ENCODE peak calls at places on chromosomes 3 and 15, in ten cellular contexts. One of them, this sample, is unnamed.

GRCh38 chr3:71064976-71065763 is 518.4 kb downstream of the FOXP1 start:
- DNase-seq in dorsolateral prefrontal cortex: no peak
- DNase-seq in osteoblast: peak
- DNase-seq in nephron progenitor cell: peak
- DNase-seq in heart left ventricle: peak
- DNase-seq in fibroblast of mammary gland: peak
- DNase-seq in lower lobe of right lung: peak
- DNase-seq in epithelial cell of esophagus: no peak
- DNase-seq in WTC11: peak
- DNase-seq in stomach: peak
- DNase-seq in this sample: peak

GRCh38 chr3:126287171-126287535 is 70.1 kb downstream of the KLF15 start:
- DNase-seq in dorsolateral prefrontal cortex: no peak
- DNase-seq in osteoblast: peak
- DNase-seq in nephron progenitor cell: no peak
- DNase-seq in heart left ventricle: no peak
- DNase-seq in fibroblast of mammary gland: no peak
- DNase-seq in lower lobe of right lung: no peak
- DNase-seq in epithelial cell of esophagus: no peak
- DNase-seq in WTC11: no peak
- DNase-seq in stomach: no peak
- DNase-seq in this sample: no peak

GRCh38 chr3:42961633-42962032 is 17.5 kb upstream of the GASK1A start:
- DNase-seq in dorsolateral prefrontal cortex: peak
- DNase-seq in osteoblast: no peak
- DNase-seq in nephron progenitor cell: peak
- DNase-seq in heart left ventricle: no peak
- DNase-seq in fibroblast of mammary gland: peak
- DNase-seq in lower lobe of right lung: no peak
- DNase-seq in epithelial cell of esophagus: peak
- DNase-seq in WTC11: peak
- DNase-seq in stomach: peak
- DNase-seq in this sample: peak

GRCh38 chr3:30871720-30872119 is 22.7 kb downstream of the GADL1 start:
- DNase-seq in dorsolateral prefrontal cortex: no peak
- DNase-seq in osteoblast: no peak
- DNase-seq in nephron progenitor cell: no peak
- DNase-seq in heart left ventricle: no peak
- DNase-seq in fibroblast of mammary gland: no peak
- DNase-seq in lower lobe of right lung: no peak
- DNase-seq in epithelial cell of esophagus: no peak
- DNase-seq in WTC11: no peak
- DNase-seq in stomach: no peak
- DNase-seq in this sample: no peak

GRCh38 chr3:105907790-105908189 is 39.0 kb upstream of the CBLB start:
- DNase-seq in dorsolateral prefrontal cortex: no peak
- DNase-seq in osteoblast: no peak
- DNase-seq in nephron progenitor cell: no peak
- DNase-seq in heart left ventricle: no peak
- DNase-seq in fibroblast of mammary gland: no peak
- DNase-seq in lower lobe of right lung: no peak
- DNase-seq in epithelial cell of esophagus: no peak
- DNase-seq in WTC11: no peak
- DNase-seq in stomach: no peak
- DNase-seq in this sample: peak

GRCh38 chr15:64045774-64046346 is 425 bp downstream of the DAPK2 start:
- DNase-seq in dorsolateral prefrontal cortex: no peak
- DNase-seq in osteoblast: peak
- DNase-seq in nephron progenitor cell: no peak
- DNase-seq in heart left ventricle: peak
- DNase-seq in fibroblast of mammary gland: no peak
- DNase-seq in lower lobe of right lung: no peak
- DNase-seq in epithelial cell of esophagus: peak
- DNase-seq in WTC11: no peak
- DNase-seq in stomach: peak
- DNase-seq in this sample: no peak

GRCh38 chr3:32410367-32411246 is 19.0 kb downstream of the CMTM7 start:
- DNase-seq in dorsolateral prefrontal cortex: no peak
- DNase-seq in osteoblast: no peak
- DNase-seq in nephron progenitor cell: no peak
- DNase-seq in heart left ventricle: no peak
- DNase-seq in fibroblast of mammary gland: no peak
- DNase-seq in lower lobe of right lung: no peak
- DNase-seq in epithelial cell of esophagus: peak
- DNase-seq in WTC11: no peak
- DNase-seq in stomach: no peak
- DNase-seq in this sample: no peak

GRCh38 chr3:159609620-159610019 is 379.0 kb upstream of the IL12A start:
- DNase-seq in dorsolateral prefrontal cortex: no peak
- DNase-seq in osteoblast: no peak
- DNase-seq in nephron progenitor cell: no peak
- DNase-seq in heart left ventricle: no peak
- DNase-seq in fibroblast of mammary gland: no peak
- DNase-seq in lower lobe of right lung: no peak
- DNase-seq in epithelial cell of esophagus: no peak
- DNase-seq in WTC11: no peak
- DNase-seq in stomach: no peak
- DNase-seq in this sample: no peak

GRCh38 chr3:126114406-126115386 is 30.8 kb upstream of the SLC41A3 start:
- DNase-seq in dorsolateral prefrontal cortex: no peak
- DNase-seq in osteoblast: no peak
- DNase-seq in nephron progenitor cell: no peak
- DNase-seq in heart left ventricle: no peak
- DNase-seq in fibroblast of mammary gland: no peak
- DNase-seq in lower lobe of right lung: no peak
- DNase-seq in epithelial cell of esophagus: no peak
- DNase-seq in WTC11: no peak
- DNase-seq in stomach: peak
- DNase-seq in this sample: no peak

GRCh38 chr3:112647122-112647521 is 6.2 kb upstream of the CCDC80 start:
- DNase-seq in dorsolateral prefrontal cortex: no peak
- DNase-seq in osteoblast: peak
- DNase-seq in nephron progenitor cell: no peak
- DNase-seq in heart left ventricle: no peak
- DNase-seq in fibroblast of mammary gland: peak
- DNase-seq in lower lobe of right lung: no peak
- DNase-seq in epithelial cell of esophagus: peak
- DNase-seq in WTC11: no peak
- DNase-seq in stomach: no peak
- DNase-seq in this sample: no peak

GRCh38 chr15:87045741-87046140 is 966.1 kb downstream of the AGBL1 start:
- DNase-seq in dorsolateral prefrontal cortex: no peak
- DNase-seq in osteoblast: no peak
- DNase-seq in nephron progenitor cell: no peak
- DNase-seq in heart left ventricle: no peak
- DNase-seq in fibroblast of mammary gland: no peak
- DNase-seq in lower lobe of right lung: no peak
- DNase-seq in epithelial cell of esophagus: peak
- DNase-seq in WTC11: no peak
- DNase-seq in stomach: no peak
- DNase-seq in this sample: no peak

GRCh38 chr3:45684327-45684892 is 4.8 kb upstream of the SACM1L start:
- DNase-seq in dorsolateral prefrontal cortex: no peak
- DNase-seq in osteoblast: no peak
- DNase-seq in nephron progenitor cell: no peak
- DNase-seq in heart left ventricle: no peak
- DNase-seq in fibroblast of mammary gland: no peak
- DNase-seq in lower lobe of right lung: no peak
- DNase-seq in epithelial cell of esophagus: no peak
- DNase-seq in WTC11: peak
- DNase-seq in stomach: no peak
- DNase-seq in this sample: no peak

GRCh38 chr3:13388816-13389215 is 31.3 kb downstream of the NUP210 start:
- DNase-seq in dorsolateral prefrontal cortex: no peak
- DNase-seq in osteoblast: peak
- DNase-seq in nephron progenitor cell: no peak
- DNase-seq in heart left ventricle: no peak
- DNase-seq in fibroblast of mammary gland: no peak
- DNase-seq in lower lobe of right lung: no peak
- DNase-seq in epithelial cell of esophagus: no peak
- DNase-seq in WTC11: no peak
- DNase-seq in stomach: no peak
- DNase-seq in this sample: no peak

GRCh38 chr3:5051772-5052171 is 70.3 kb upstream of the ARL8B start:
- DNase-seq in dorsolateral prefrontal cortex: no peak
- DNase-seq in osteoblast: no peak
- DNase-seq in nephron progenitor cell: no peak
- DNase-seq in heart left ventricle: no peak
- DNase-seq in fibroblast of mammary gland: no peak
- DNase-seq in lower lobe of right lung: no peak
- DNase-seq in epithelial cell of esophagus: peak
- DNase-seq in WTC11: no peak
- DNase-seq in stomach: no peak
- DNase-seq in this sample: peak

GRCh38 chr3:57275393-57275792 is 17.1 kb downstream of the ASB14 start:
- DNase-seq in dorsolateral prefrontal cortex: no peak
- DNase-seq in osteoblast: no peak
- DNase-seq in nephron progenitor cell: no peak
- DNase-seq in heart left ventricle: no peak
- DNase-seq in fibroblast of mammary gland: peak
- DNase-seq in lower lobe of right lung: no peak
- DNase-seq in epithelial cell of esophagus: peak
- DNase-seq in WTC11: no peak
- DNase-seq in stomach: no peak
- DNase-seq in this sample: no peak
- TF ChIP-seq CTCF in dorsolateral prefrontal cortex: no peak
- TF ChIP-seq CTCF in osteoblast: no peak
- TF ChIP-seq CTCF in nephron progenitor cell: no peak
- TF ChIP-seq CTCF in heart left ventricle: no peak
- TF ChIP-seq CTCF in fibroblast of mammary gland: no peak
- TF ChIP-seq CTCF in lower lobe of right lung: no peak
- TF ChIP-seq CTCF in epithelial cell of esophagus: no peak
- TF ChIP-seq CTCF in WTC11: no peak
- TF ChIP-seq CTCF in stomach: no peak
- TF ChIP-seq CTCF in this sample: no peak

GRCh38 chr15:98649621-98649995 is 1.3 kb downstream of the IGF1R start:
- DNase-seq in dorsolateral prefrontal cortex: peak
- DNase-seq in osteoblast: peak
- DNase-seq in nephron progenitor cell: peak
- DNase-seq in heart left ventricle: peak
- DNase-seq in fibroblast of mammary gland: no peak
- DNase-seq in lower lobe of right lung: peak
- DNase-seq in epithelial cell of esophagus: no peak
- DNase-seq in WTC11: no peak
- DNase-seq in stomach: peak
- DNase-seq in this sample: peak

GRCh38 chr15:98648654-98649537 is 557 bp downstream of the IGF1R start:
- DNase-seq in dorsolateral prefrontal cortex: peak
- DNase-seq in osteoblast: peak
- DNase-seq in nephron progenitor cell: peak
- DNase-seq in heart left ventricle: peak
- DNase-seq in fibroblast of mammary gland: peak
- DNase-seq in lower lobe of right lung: peak
- DNase-seq in epithelial cell of esophagus: peak
- DNase-seq in WTC11: peak
- DNase-seq in stomach: peak
- DNase-seq in this sample: peak

GRCh38 chr15:98647026-98647773 is 1.1 kb upstream of the IGF1R start:
- DNase-seq in dorsolateral prefrontal cortex: peak
- DNase-seq in osteoblast: peak
- DNase-seq in nephron progenitor cell: peak
- DNase-seq in heart left ventricle: peak
- DNase-seq in fibroblast of mammary gland: peak
- DNase-seq in lower lobe of right lung: peak
- DNase-seq in epithelial cell of esophagus: peak
- DNase-seq in WTC11: peak
- DNase-seq in stomach: peak
- DNase-seq in this sample: peak

GRCh38 chr15:98646546-98647025 is 1.8 kb upstream of the IGF1R start:
- DNase-seq in dorsolateral prefrontal cortex: no peak
- DNase-seq in osteoblast: peak
- DNase-seq in nephron progenitor cell: no peak
- DNase-seq in heart left ventricle: no peak
- DNase-seq in fibroblast of mammary gland: no peak
- DNase-seq in lower lobe of right lung: no peak
- DNase-seq in epithelial cell of esophagus: no peak
- DNase-seq in WTC11: no peak
- DNase-seq in stomach: no peak
- DNase-seq in this sample: no peak

GRCh38 chr15:98647774-98648653 is at the start of gene IGF1R:
- DNase-seq in dorsolateral prefrontal cortex: peak
- DNase-seq in osteoblast: peak
- DNase-seq in nephron progenitor cell: peak
- DNase-seq in heart left ventricle: peak
- DNase-seq in fibroblast of mammary gland: peak
- DNase-seq in lower lobe of right lung: peak
- DNase-seq in epithelial cell of esophagus: peak
- DNase-seq in WTC11: peak
- DNase-seq in stomach: peak
- DNase-seq in this sample: peak
- TF ChIP-seq CTCF in dorsolateral prefrontal cortex: no peak
- TF ChIP-seq CTCF in osteoblast: no peak
- TF ChIP-seq CTCF in nephron progenitor cell: no peak
- TF ChIP-seq CTCF in heart left ventricle: peak
- TF ChIP-seq CTCF in fibroblast of mammary gland: no peak
- TF ChIP-seq CTCF in lower lobe of right lung: no peak
- TF ChIP-seq CTCF in epithelial cell of esophagus: peak
- TF ChIP-seq CTCF in WTC11: peak
- TF ChIP-seq CTCF in stomach: peak
- TF ChIP-seq CTCF in this sample: no peak

GRCh38 chr3:29668728-29669127 is 387.9 kb downstream of the RBMS3 start:
- DNase-seq in dorsolateral prefrontal cortex: no peak
- DNase-seq in osteoblast: no peak
- DNase-seq in nephron progenitor cell: no peak
- DNase-seq in heart left ventricle: no peak
- DNase-seq in fibroblast of mammary gland: no peak
- DNase-seq in lower lobe of right lung: no peak
- DNase-seq in epithelial cell of esophagus: no peak
- DNase-seq in WTC11: no peak
- DNase-seq in stomach: no peak
- DNase-seq in this sample: no peak
- TF ChIP-seq CTCF in dorsolateral prefrontal cortex: no peak
- TF ChIP-seq CTCF in osteoblast: no peak
- TF ChIP-seq CTCF in nephron progenitor cell: no peak
- TF ChIP-seq CTCF in heart left ventricle: no peak
- TF ChIP-seq CTCF in fibroblast of mammary gland: no peak
- TF ChIP-seq CTCF in lower lobe of right lung: no peak
- TF ChIP-seq CTCF in epithelial cell of esophagus: no peak
- TF ChIP-seq CTCF in WTC11: no peak
- TF ChIP-seq CTCF in stomach: no peak
- TF ChIP-seq CTCF in this sample: peak

DNA sequence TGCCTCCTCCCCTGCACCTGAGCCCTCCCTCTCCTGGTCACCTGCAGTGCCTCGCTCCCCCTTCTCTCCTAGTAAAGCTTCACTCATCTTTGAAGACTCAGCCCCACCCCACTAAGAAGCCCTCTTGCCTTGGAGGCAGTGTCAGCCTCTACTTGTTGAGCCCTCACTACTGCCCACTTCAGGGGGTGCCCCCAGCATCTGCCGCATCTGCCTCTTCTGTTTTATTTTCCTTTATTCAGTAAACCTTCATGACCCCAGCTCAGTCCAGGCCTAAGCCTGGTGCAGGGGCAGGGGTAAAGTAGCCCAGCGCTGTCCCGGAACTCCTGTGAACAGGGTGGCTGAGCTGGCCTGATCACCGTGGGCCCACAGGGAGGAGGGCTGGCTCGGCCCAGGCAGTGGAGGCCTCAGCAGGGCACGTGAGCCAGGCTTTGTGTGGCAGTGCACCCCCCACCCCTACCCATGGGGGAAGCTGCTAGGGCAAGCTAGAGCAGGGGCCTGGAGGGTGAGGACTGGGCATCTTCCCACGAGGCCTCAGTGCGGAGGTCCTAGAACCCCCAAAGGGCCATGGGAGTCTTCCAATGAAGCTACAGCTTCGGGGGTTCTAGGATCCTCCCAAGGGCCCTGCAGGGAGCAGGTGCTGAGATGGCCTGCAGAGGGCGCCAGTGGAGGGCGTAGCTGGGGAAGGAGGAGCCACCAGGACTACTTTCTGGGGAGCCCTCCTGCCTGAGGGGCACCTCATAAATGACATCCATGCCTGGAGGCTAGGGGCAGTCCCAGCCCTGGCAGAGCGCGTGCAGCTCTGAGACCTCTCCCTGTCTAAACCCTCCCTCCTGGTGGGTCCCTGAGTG is 36.1 kb downstream of the TSPAN3 start:
- DNase-seq in dorsolateral prefrontal cortex: peak
- DNase-seq in osteoblast: peak
- DNase-seq in nephron progenitor cell: peak
- DNase-seq in heart left ventricle: peak
- DNase-seq in fibroblast of mammary gland: no peak
- DNase-seq in lower lobe of right lung: peak
- DNase-seq in epithelial cell of esophagus: no peak
- DNase-seq in WTC11: peak
- DNase-seq in stomach: peak
- DNase-seq in this sample: peak
- TF ChIP-seq CTCF in dorsolateral prefrontal cortex: peak
- TF ChIP-seq CTCF in osteoblast: peak
- TF ChIP-seq CTCF in nephron progenitor cell: peak
- TF ChIP-seq CTCF in heart left ventricle: peak
- TF ChIP-seq CTCF in fibroblast of mammary gland: peak
- TF ChIP-seq CTCF in lower lobe of right lung: peak
- TF ChIP-seq CTCF in epithelial cell of esophagus: peak
- TF ChIP-seq CTCF in WTC11: peak
- TF ChIP-seq CTCF in stomach: peak
- TF ChIP-seq CTCF in this sample: peak

This sample was measured in GM13977.